ENCODE peak calls at places on chromosomes 7 and 10, in seven cellular contexts. H is effector CD4-positive, alpha-beta T cell; M is stimulated activated CD8-positive, alpha-beta memory T cell treated with anti-CD3 and anti-CD28 coated beads, Interleukin-7, amount 100 ng/mL, for 1 hour; S is memory B cell; D is nephron progenitor cell; G is fibroblast of the conjunctiva; B is stimulated activated CD4-positive, alpha-beta T cell treated with anti-CD3 and anti-CD28 coated beads, TNF-alpha, amount 100 ng/mL, for 4 hours. L is an unnamed sample.

GRCh38 chr10:73246322-73246782 is 703 bp downstream of the DNAJC9 start:
- DNase-seq in H (no peak), M (no peak), S (no peak), D (no peak), G (no peak), B (no peak), L (no peak)

GRCh38 chr7:125423444-125424155 is 494.0 kb upstream of the POT1 start:
- DNase-seq in H (no peak), M (no peak), S (no peak), D (no peak), G (peak), B (no peak), L (peak)

GRCh38 chr7:124765401-124766352 is at the start of gene GPR37:
- DNase-seq in H (no peak), M (no peak), S (no peak), D (peak), G (peak), B (no peak), L (peak)

GRCh38 chr7:26588511-26588910 is 275.9 kb downstream of the SKAP2 start:
- DNase-seq in H (no peak), M (no peak), S (no peak), D (no peak), G (no peak), B (no peak), L (no peak)

GRCh38 chr10:78938695-78939672 is 129.8 kb upstream of the ZMIZ1 start:
- DNase-seq in H (no peak), M (no peak), S (no peak), D (no peak), G (no peak), B (no peak), L (no peak)

GRCh38 chr7:116779222-116779621 is 83.2 kb upstream of the CAPZA2 start:
- DNase-seq in H (no peak), M (no peak), S (no peak), D (no peak), G (no peak), B (no peak), L (no peak)

GRCh38 chr7:82740246-82740848 is 296.8 kb upstream of the CACNA2D1 start:
- DNase-seq in H (no peak), M (no peak), S (no peak), D (peak), G (peak), B (no peak), L (peak)

GRCh38 chr7:20650782-20651181 is 35.3 kb downstream of the ABCB5 start:
- DNase-seq in H (no peak), M (no peak), S (no peak), D (no peak), G (no peak), B (no peak), L (no peak)

GRCh38 chr7:45157653-45158401 is at the start of gene RAMP3:
- DNase-seq in H (no peak), M (no peak), S (no peak), D (peak), G (no peak), B (no peak), L (no peak)

GRCh38 chr10:122485670-122486069 is 24.3 kb downstream of the HTRA1 start:
- DNase-seq in H (no peak), M (no peak), S (no peak), D (no peak), G (no peak), B (no peak), L (no peak)

GRCh38 chr10:93431361-93431760 is 50.8 kb downstream of the MYOF start:
- DNase-seq in H (no peak), M (no peak), S (no peak), D (no peak), G (no peak), B (no peak), L (no peak)

GRCh38 chr10:46304671-46305429 is 18.1 kb downstream of the ANTXRL start:
- DNase-seq in H (no peak), M (no peak), S (no peak), D (no peak), G (no peak), B (no peak), L (no peak)

GRCh38 chr10:7797582-7797981 is 9.6 kb downstream of the ATP5F1C start:
- DNase-seq in H (no peak), M (no peak), S (no peak), D (no peak), G (peak), B (no peak), L (peak)

GRCh38 chr10:133258066-133258817 is 18.4 kb downstream of the ADAM8 start:
- DNase-seq in H (no peak), M (no peak), S (no peak), D (no peak), G (no peak), B (no peak), L (no peak)

GRCh38 chr7:34138483-34138882 is 233.1 kb downstream of the BMPER start:
- DNase-seq in H (no peak), M (no peak), S (no peak), D (no peak), G (no peak), B (no peak), L (no peak)

GRCh38 chr7:158239290-158239981 is 348.2 kb downstream of the PTPRN2 start:
- DNase-seq in H (no peak), M (no peak), S (no peak), D (no peak), G (no peak), B (no peak), L (no peak)

GRCh38 chr10:22321831-22322662 is 1.1 kb downstream of the BMI1 start:
- DNase-seq in H (no peak), M (no peak), S (no peak), D (peak), G (no peak), B (no peak), L (no peak)

GRCh38 chr7:94375167-94375566 is 19.5 kb upstream of the COL1A2 start:
- DNase-seq in H (no peak), M (no peak), S (no peak), D (peak), G (peak), B (no peak), L (peak)

GRCh38 chr7:28570970-28571288 is 158.6 kb downstream of the CREB5 start:
- DNase-seq in H (no peak), M (no peak), S (no peak), D (no peak), G (peak), B (no peak), L (no peak)

GRCh38 chr10:77796311-77796915 is 130.1 kb downstream of the DLG5 start:
- DNase-seq in H (no peak), M (no peak), S (no peak), D (no peak), G (no peak), B (no peak), L (no peak)

GRCh38 chr10:25047088-25047487 is 30.7 kb downstream of the THNSL1 start:
- DNase-seq in H (no peak), M (no peak), S (no peak), D (no peak), G (no peak), B (no peak), L (no peak)

GRCh38 chr7:32357535-32358277 is 132.5 kb downstream of the LSM5 start:
- DNase-seq in H (no peak), M (no peak), S (no peak), D (no peak), G (no peak), B (no peak), L (no peak)

GRCh38 chr7:73799282-73800141 is 29.4 kb upstream of the CLDN3 start:
- DNase-seq in H (no peak), M (no peak), S (no peak), D (no peak), G (no peak), B (no peak), L (no peak)

GRCh38 chr7:32893225-32893560 is 1.6 kb upstream of the KBTBD2 start:
- DNase-seq in H (no peak), M (no peak), S (no peak), D (no peak), G (no peak), B (no peak), L (no peak)

GRCh38 chr10:3774814-3775670 is 10.0 kb downstream of the KLF6 start:
- DNase-seq in H (no peak), M (no peak), S (peak), D (no peak), G (peak), B (no peak), L (peak)

GRCh38 chr10:132487241-132488135 is 50.1 kb upstream of the INPP5A start:
- DNase-seq in H (no peak), M (no peak), S (no peak), D (no peak), G (no peak), B (no peak), L (no peak)

GRCh38 chr10:36068542-36068941 is 426.4 kb upstream of the FZD8 start:
- DNase-seq in H (no peak), M (no peak), S (no peak), D (no peak), G (no peak), B (no peak), L (no peak)

GRCh38 chr10:132844069-132844809 is 58.3 kb upstream of the NKX6-2 start:
- DNase-seq in H (no peak), M (no peak), S (no peak), D (no peak), G (no peak), B (no peak), L (no peak)

GRCh38 chr7:116552616-116553015 is 27.8 kb downstream of the CAV1 start:
- DNase-seq in H (no peak), M (no peak), S (no peak), D (no peak), G (no peak), B (no peak), L (no peak)

GRCh38 chr10:6803429-6803783 is 223.3 kb upstream of the PRKCQ start:
- DNase-seq in H (no peak), M (no peak), S (no peak), D (no peak), G (no peak), B (no peak), L (no peak)

GRCh38 chr10:22500567-22501369 is 155.5 kb downstream of the SPAG6 start:
- DNase-seq in H (no peak), M (no peak), S (no peak), D (no peak), G (no peak), B (no peak), L (no peak)

GRCh38 chr7:18693401-18693800 is 197.9 kb downstream of the HDAC9 start:
- DNase-seq in H (no peak), M (no peak), S (no peak), D (no peak), G (peak), B (no peak), L (peak)

GRCh38 chr7:70571403-70571911 is 560.5 kb upstream of the GALNT17 start:
- DNase-seq in H (no peak), M (no peak), S (no peak), D (no peak), G (peak), B (no peak), L (peak)

GRCh38 chr10:33571616-33572015 is 237.1 kb upstream of the NRP1 start:
- DNase-seq in H (no peak), M (no peak), S (no peak), D (no peak), G (no peak), B (no peak), L (no peak)

GRCh38 chr7:23213755-23214154 is 31.9 kb downstream of the NUP42 start:
- DNase-seq in H (no peak), M (no peak), S (no peak), D (no peak), G (no peak), B (no peak), L (no peak)

GRCh38 chr7:27923308-27923980 is 183.5 kb downstream of the TAX1BP1 start:
- DNase-seq in H (no peak), M (no peak), S (no peak), D (no peak), G (no peak), B (no peak), L (no peak)

GRCh38 chr10:130021373-130021950 is 57.4 kb upstream of the EBF3 start:
- DNase-seq in H (no peak), M (no peak), S (no peak), D (no peak), G (peak), B (no peak), L (peak)

GRCh38 chr7:130048906-130049305 is 2.3 kb downstream of the ZC3HC1 start:
- DNase-seq in H (no peak), M (no peak), S (no peak), D (no peak), G (no peak), B (no peak), L (no peak)

GRCh38 chr10:101238732-101239105 is 9.5 kb upstream of the LBX1 start:
- DNase-seq in H (no peak), M (no peak), S (no peak), D (peak), G (no peak), B (no peak), L (no peak)

GRCh38 chr7:351681-352480 is 61.9 kb downstream of the FOXL3 start:
- DNase-seq in H (peak), M (no peak), S (no peak), D (no peak), G (no peak), B (peak), L (no peak)